ENCODE peak calls at places on chromosome 10, in six cellular contexts. N, B, C, Z, R and S are unnamed samples.
A peak's percentile ranks its signal among the peaks of the same experiment; 100 is the strongest.

GRCh38 chr10:46033602-46034011 is 3.2 kb upstream of the NCOA4 start:
- DNase-seq in B (peak; percentile 25), R (peak; percentile 89), N (no peak), C (peak; percentile 52), Z (peak; percentile 88), S (no peak)

GRCh38 chr10:9193120-9193519 is 1138.6 kb downstream of the GATA3 start:
- DNase-seq in Z (no peak), C (no peak), B (no peak), R (no peak), N (no peak), S (no peak)

GRCh38 chr10:86229811-86230409 is 136.7 kb downstream of the GRID1 start:
- DNase-seq in Z (no peak), B (no peak), C (no peak), R (no peak), N (no peak), S (no peak)

GRCh38 chr10:79082035-79082373 is 13.2 kb downstream of the ZMIZ1 start:
- DNase-seq in C (no peak), N (no peak), R (no peak), B (no peak), Z (no peak), S (no peak)

GRCh38 chr10:2891073-2891769 is 176.1 kb upstream of the PFKP start:
- DNase-seq in R (no peak), C (no peak), Z (no peak), B (no peak), N (no peak), S (no peak)

GRCh38 chr10:130655313-130656186 is 519.4 kb downstream of the GLRX3 start:
- DNase-seq in C (no peak), N (no peak), R (no peak), Z (no peak), B (no peak), S (no peak)

GRCh38 chr10:129523723-129524316 is 56.8 kb downstream of the MGMT start:
- DNase-seq in N (no peak), Z (no peak), B (no peak), C (no peak), R (no peak), S (no peak)

GRCh38 chr10:43076876-43077420 is at the start of gene RET:
- DNase-seq in Z (no peak), N (no peak), B (peak; percentile 35), C (no peak), R (no peak), S (no peak)

GRCh38 chr10:61635946-61636345 is 26.8 kb upstream of the CABCOCO1 start:
- DNase-seq in B (no peak), R (peak; percentile 39), Z (no peak), N (no peak), C (peak; percentile 100), S (no peak)

GRCh38 chr10:81179805-81180452 is 642.2 kb downstream of the SH2D4B start:
- DNase-seq in C (peak; percentile 2), N (no peak), R (no peak), Z (no peak), B (peak; percentile 29), S (no peak)

GRCh38 chr10:5450605-5451384 is 38.4 kb downstream of the NET1 start:
- DNase-seq in Z (no peak), C (no peak), N (no peak), B (no peak), R (no peak), S (no peak)

GRCh38 chr10:31099101-31099500 is 67.4 kb upstream of the ZNF438 start:
- DNase-seq in C (no peak), B (no peak), R (no peak), N (no peak), Z (no peak), S (no peak)

GRCh38 chr10:51759896-51760534 is 60.6 kb upstream of the CSTF2T start:
- DNase-seq in N (no peak), Z (no peak), B (no peak), C (no peak), R (no peak), S (no peak)

GRCh38 chr10:7622969-7623368 is 43.8 kb downstream of the ITIH5 start:
- DNase-seq in C (no peak), R (no peak), Z (peak; percentile 56), B (peak; percentile 59), N (no peak), S (no peak)

GRCh38 chr10:42991442-42992098 is 85.3 kb upstream of the RET start:
- DNase-seq in B (peak; percentile 2), R (no peak), C (no peak), N (peak; percentile 39), Z (no peak), S (no peak)

GRCh38 chr10:72105675-72106074 is 17.3 kb upstream of the SPOCK2 start:
- DNase-seq in N (no peak), C (no peak), R (no peak), Z (no peak), B (no peak), S (no peak)

GRCh38 chr10:2978111-2978510 is 89.2 kb upstream of the PFKP start:
- DNase-seq in N (no peak), B (peak; percentile 19), Z (peak; percentile 72), R (peak; percentile 75), C (peak; percentile 59), S (no peak)

GRCh38 chr10:43126759-43127424 is 11.4 kb upstream of the CSGALNACT2 start:
- DNase-seq in R (no peak), N (no peak), Z (no peak), B (no peak), C (no peak), S (peak; percentile 60)

GRCh38 chr10:78193189-78193588 is 159.5 kb downstream of the RPS24 start:
- DNase-seq in C (no peak), R (no peak), B (no peak), Z (no peak), N (no peak), S (no peak)

GRCh38 chr10:86635402-86635801 is 18.9 kb upstream of the OPN4 start:
- DNase-seq in Z (peak; percentile 55), R (peak; percentile 90), C (peak; percentile 78), N (no peak), B (no peak), S (no peak)

GRCh38 chr10:61284222-61284890 is 168.8 kb downstream of the TMEM26 start:
- DNase-seq in C (peak; percentile 98), Z (peak; percentile 73), N (no peak), R (peak; percentile 69), B (no peak), S (no peak)

GRCh38 chr10:17782921-17783665 is 26.1 kb upstream of the MRC1 start:
- DNase-seq in R (peak; percentile 58), N (no peak), B (no peak), C (peak; percentile 74), Z (peak; percentile 25), S (no peak)

GRCh38 chr10:97796651-97797050 is 24.9 kb upstream of the SFRP5 start:
- DNase-seq in Z (no peak), B (no peak), N (no peak), R (no peak), C (no peak), S (no peak)

GRCh38 chr10:113326160-113327111 is 226.4 kb upstream of the HABP2 start:
- DNase-seq in N (peak; percentile 82), R (peak; percentile 88), B (no peak), C (peak; percentile 94), Z (peak; percentile 62), S (no peak)

GRCh38 chr10:126222736-126223511 is 165.4 kb downstream of the ADAM12 start:
- DNase-seq in C (no peak), B (no peak), N (no peak), R (peak; percentile 62), Z (peak; percentile 56), S (no peak)

GRCh38 chr10:130737622-130738021 is 573.9 kb downstream of the TCERG1L start:
- DNase-seq in N (peak; percentile 25), R (no peak), C (no peak), B (no peak), Z (peak; percentile 0), S (peak; percentile 66)

GRCh38 chr10:46539596-46540411 is 16.7 kb downstream of the GPRIN2 start:
- DNase-seq in C (no peak), N (no peak), B (no peak), R (no peak), Z (peak; percentile 62), S (no peak)

GRCh38 chr10:80921032-80921431 is 383.3 kb downstream of the SH2D4B start:
- DNase-seq in N (no peak), B (no peak), C (no peak), R (no peak), Z (no peak), S (no peak)

GRCh38 chr10:114714281-114714741 is 56.2 kb upstream of the ABLIM1 start:
- DNase-seq in N (no peak), B (no peak), Z (peak; percentile 82), C (peak; percentile 94), R (peak; percentile 68), S (no peak)

GRCh38 chr10:1199897-1200721 is 143.9 kb downstream of the WDR37 start:
- DNase-seq in R (no peak), B (no peak), Z (no peak), N (no peak), C (no peak), S (peak; percentile 60)
- TF ChIP-seq CTCF in R (no peak), B (no peak), Z (no peak), N (no peak), C (no peak), S (no peak)

DNA sequence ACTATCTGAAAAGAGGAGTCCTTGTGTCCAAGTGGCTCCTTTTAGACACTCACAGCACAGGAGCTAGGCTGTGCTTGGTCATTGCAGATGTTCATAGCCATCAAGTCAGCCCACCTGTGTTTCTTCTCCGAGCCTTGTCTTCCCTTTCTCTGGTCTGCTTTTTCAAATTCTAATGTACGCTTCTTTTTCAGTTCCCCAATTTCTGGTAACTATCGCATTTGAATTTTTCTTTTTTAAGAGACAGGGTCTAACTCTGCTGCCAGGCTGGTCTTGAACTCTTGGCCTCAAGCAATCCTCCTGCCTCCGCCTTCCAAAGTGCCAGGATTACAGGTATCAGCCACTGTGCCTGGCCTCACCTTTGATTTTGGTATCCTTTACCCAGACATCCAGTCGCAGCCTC is 18.9 kb downstream of the APBB1IP start:
- DNase-seq in N (no peak), B (no peak), R (no peak), C (no peak), Z (no peak), S (no peak)
- TF ChIP-seq CTCF in N (no peak), B (no peak), R (no peak), C (no peak), Z (no peak), S (no peak)

DNA sequence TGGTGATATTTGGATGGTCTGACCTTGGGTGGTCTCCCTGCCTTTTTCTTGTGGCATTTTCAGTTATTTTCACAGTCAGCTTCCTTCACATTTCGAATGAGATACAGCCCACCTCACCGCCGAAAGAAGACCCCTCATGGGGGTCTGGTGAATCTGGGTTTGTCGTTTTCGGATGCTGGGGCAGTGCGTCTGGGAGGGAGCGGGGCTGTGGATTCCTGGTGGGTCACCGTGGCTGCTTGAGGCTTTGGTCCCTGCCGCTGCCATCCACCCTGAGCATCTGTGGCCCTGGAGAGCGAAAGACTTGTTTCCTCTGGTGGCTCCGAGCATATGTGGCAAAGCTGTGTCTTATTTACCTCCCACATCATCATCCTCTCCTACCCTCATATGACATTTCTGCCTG is 43.1 kb downstream of the LHPP start:
- DNase-seq in R (no peak), N (peak; percentile 38), B (no peak), Z (no peak), C (no peak), S (no peak)
- TF ChIP-seq CTCF in R (no peak), N (no peak), B (no peak), Z (no peak), C (no peak), S (no peak)

DNA sequence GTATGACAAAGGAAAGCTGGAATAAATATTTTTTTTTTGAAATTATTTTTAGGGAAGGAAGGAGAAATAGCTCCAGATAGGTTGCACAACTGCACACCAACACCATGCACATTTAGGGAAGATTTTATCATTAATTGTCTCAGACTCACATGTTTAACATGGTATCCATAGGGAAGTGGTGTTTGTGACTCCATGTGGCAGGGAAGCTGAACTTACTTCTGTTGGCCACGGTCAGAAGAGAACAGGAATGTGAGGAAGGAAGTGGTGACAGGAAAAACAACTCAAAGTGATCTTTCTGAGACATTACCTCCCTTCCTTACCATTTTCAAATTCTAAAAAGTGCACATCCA is 78.6 kb upstream of the NRP1 start:
- DNase-seq in C (peak; percentile 57), B (no peak), N (no peak), R (no peak), Z (no peak), S (no peak)
- TF ChIP-seq CTCF in C (no peak), B (no peak), N (no peak), R (no peak), Z (no peak), S (no peak)